ENCODE peak calls at places on chromosomes 7 and 10, in five cellular contexts. Q is dorsolateral prefrontal cortex, F is HepG2, V is GM23338, X is heart left ventricle. G is an unnamed sample.

GRCh38 chr7:100132697-100133137 is 6.0 kb downstream of the MBLAC1 start:
- DNase-seq in V (peak; percentile 89), F (peak; percentile 57), Q (peak; percentile 36), X (peak; percentile 51), G (peak; percentile 44)

GRCh38 chr7:5776894-5777645 is 4.4 kb downstream of the RNF216 start:
- DNase-seq in F (no peak), X (no peak), V (no peak), Q (no peak), G (no peak)

GRCh38 chr10:71075066-71075758 is 137.2 kb upstream of the UNC5B start:
- DNase-seq in Q (no peak), V (no peak), F (no peak), X (no peak), G (no peak)

GRCh38 chr10:31353574-31353973 is 34.6 kb downstream of the ZEB1 start:
- DNase-seq in X (no peak), V (peak; percentile 7), Q (no peak), F (peak; percentile 46), G (no peak)

GRCh38 chr10:3780766-3781457 is 4.1 kb downstream of the KLF6 start:
- DNase-seq in Q (no peak), X (no peak), F (no peak), V (no peak), G (no peak)

GRCh38 chr7:630111-630511 is 96.4 kb upstream of the DNAAF5 start:
- DNase-seq in Q (no peak), V (no peak), F (no peak), X (no peak), G (no peak)

GRCh38 chr7:157113607-157114006 is 25.1 kb upstream of the UBE3C start:
- DNase-seq in X (no peak), Q (no peak), F (no peak), V (no peak), G (no peak)

GRCh38 chr7:134574322-134574721 is 25.4 kb downstream of the AKR1B15 start:
- DNase-seq in F (no peak), Q (no peak), X (no peak), V (no peak), G (no peak)

GRCh38 chr10:111999205-111999914 is 184.2 kb downstream of the GPAM start:
- DNase-seq in F (no peak), X (no peak), V (peak; percentile 70), Q (no peak), G (no peak)

GRCh38 chr10:6080417-6080973 is 8.3 kb upstream of the RBM17 start:
- DNase-seq in F (no peak), Q (no peak), V (no peak), X (no peak), G (no peak)

GRCh38 chr7:21965318-21965717 is 19.6 kb upstream of the CDCA7L start:
- DNase-seq in Q (no peak), X (no peak), F (no peak), V (no peak), G (no peak)

GRCh38 chr10:31928531-31929259 is at the start of gene ARHGAP12:
- DNase-seq in F (peak; percentile 74), Q (peak; percentile 79), V (peak; percentile 92), X (peak; percentile 92), G (peak; percentile 86)

GRCh38 chr10:50407077-50407801 is 155.9 kb upstream of the ASAH2 start:
- DNase-seq in F (no peak), Q (no peak), V (peak; percentile 81), X (no peak), G (no peak)

GRCh38 chr7:157542669-157543021 is 205.8 kb downstream of the DNAJB6 start:
- DNase-seq in Q (no peak), X (no peak), F (no peak), V (no peak), G (no peak)

GRCh38 chr10:74825371-74826141 is 844 bp upstream of the KAT6B start:
- DNase-seq in V (peak; percentile 69), Q (peak; percentile 62), X (peak; percentile 58), F (no peak), G (peak; percentile 55)

GRCh38 chr7:158373761-158374545 is 213.7 kb downstream of the PTPRN2 start:
- DNase-seq in V (no peak), F (no peak), Q (no peak), X (no peak), G (no peak)

GRCh38 chr10:70672165-70672992 is at the start of gene ADAMTS14:
- DNase-seq in V (peak; percentile 78), X (peak; percentile 55), Q (peak; percentile 81), F (no peak), G (peak; percentile 38)

GRCh38 chr7:138289082-138289481 is 171.0 kb upstream of the TRIM24 start:
- DNase-seq in Q (no peak), V (no peak), F (no peak), X (no peak), G (no peak)

GRCh38 chr10:1155791-1156615 is 99.8 kb downstream of the WDR37 start:
- DNase-seq in X (no peak), V (no peak), F (no peak), Q (no peak), G (no peak)

GRCh38 chr10:50861370-50861769 is 24.1 kb downstream of the A1CF start:
- DNase-seq in Q (no peak), X (no peak), F (no peak), V (no peak), G (no peak)

GRCh38 chr10:17742918-17743317 is 9.1 kb upstream of the TMEM236 start:
- DNase-seq in V (peak; percentile 66), X (peak; percentile 29), F (peak; percentile 30), Q (peak; percentile 36), G (peak; percentile 55)

GRCh38 chr7:28298870-28299484 is 113.3 kb upstream of the CREB5 start:
- DNase-seq in V (peak; percentile 89), X (peak; percentile 24), Q (peak; percentile 47), F (peak; percentile 29), G (no peak)

GRCh38 chr7:117816727-117817126 is 56.5 kb downstream of the CTTNBP2 start:
- DNase-seq in Q (no peak), V (no peak), F (no peak), X (no peak), G (no peak)

GRCh38 chr7:85695041-85695990 is 508.5 kb upstream of the SEMA3D start:
- DNase-seq in X (no peak), V (no peak), Q (no peak), F (no peak), G (no peak)

GRCh38 chr7:150335101-150335773 is 6.2 kb downstream of the RARRES2 start:
- DNase-seq in V (peak; percentile 88), F (no peak), X (no peak), Q (no peak), G (no peak)

GRCh38 chr10:3407208-3407607 is 234.6 kb upstream of the PITRM1 start:
- DNase-seq in X (no peak), F (no peak), V (no peak), Q (no peak), G (no peak)

GRCh38 chr7:1843921-1844335 is 173.9 kb downstream of the ELFN1 start:
- DNase-seq in X (no peak), V (no peak), F (no peak), Q (no peak), G (no peak)

GRCh38 chr10:5987747-5988146 is 10.4 kb upstream of the IL15RA start:
- DNase-seq in X (no peak), Q (no peak), V (no peak), F (no peak), G (no peak)

GRCh38 chr7:81482600-81483186 is 287.2 kb downstream of the HGF start:
- DNase-seq in Q (no peak), F (peak; percentile 4), V (peak; percentile 37), X (no peak), G (no peak)

GRCh38 chr7:301291-302053 is 11.5 kb downstream of the FOXL3 start:
- DNase-seq in F (no peak), X (no peak), V (no peak), Q (no peak), G (no peak)

GRCh38 chr10:49094707-49095106 is 20.6 kb downstream of the VSTM4 start:
- DNase-seq in Q (no peak), F (no peak), X (peak; percentile 73), V (no peak), G (no peak)

GRCh38 chr7:116443646-116444045 is 55.9 kb upstream of the CAV2 start:
- DNase-seq in F (no peak), Q (no peak), X (no peak), V (no peak), G (no peak)
- TF ChIP-seq CTCF in F (no peak), Q (no peak), X (no peak), V (no peak), G (no peak)

DNA sequence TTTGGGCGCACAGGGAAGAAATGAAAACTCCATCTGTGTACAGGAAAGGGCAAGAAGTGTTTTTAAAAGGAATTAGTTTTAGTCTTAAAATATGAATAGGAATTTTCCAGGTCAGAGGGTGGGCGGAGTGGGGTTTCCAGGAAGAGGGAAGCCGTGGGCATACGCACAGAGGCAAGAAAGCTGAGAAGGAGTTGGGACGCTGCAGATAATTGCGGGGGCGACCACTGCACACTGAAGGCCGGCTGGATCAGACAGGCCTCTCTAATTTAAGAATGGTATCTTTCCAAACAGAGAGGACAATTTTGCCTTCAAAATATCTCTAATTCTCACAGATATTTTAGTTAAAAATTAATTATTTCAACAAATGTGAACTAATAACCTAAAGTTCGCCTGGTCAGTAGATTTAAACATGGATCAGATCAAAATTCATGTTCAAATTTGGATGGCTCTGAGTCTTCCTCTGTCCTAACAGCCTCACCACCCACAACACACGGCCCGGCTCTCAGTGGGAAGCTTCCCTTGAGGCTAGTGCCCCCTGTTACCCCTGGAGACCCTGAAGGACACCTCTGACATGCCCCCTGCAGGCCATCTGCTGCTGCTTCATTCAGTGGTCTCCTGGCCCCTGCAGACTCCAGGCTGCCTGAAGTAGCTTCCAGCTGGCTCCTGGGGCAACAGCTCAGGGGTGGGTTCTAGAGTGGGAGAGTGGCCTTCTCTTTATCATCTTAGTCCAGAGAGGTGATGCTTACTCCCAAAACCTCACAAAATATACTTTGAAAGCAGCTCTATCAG is 189.3 kb upstream of the INHBA start:
- DNase-seq in V (peak; percentile 61), F (no peak), X (no peak), Q (no peak), G (no peak)
- TF ChIP-seq CTCF in V (peak; percentile 65), F (peak; percentile 13), X (no peak), Q (no peak), G (no peak)

GRCh38 chr7:18154707-18155106 is 127.1 kb upstream of the PRPS1L1 start:
- DNase-seq in V (peak; percentile 20), Q (no peak), F (no peak), X (no peak), G (no peak)

GRCh38 chr7:18153183-18153748 is 125.6 kb upstream of the PRPS1L1 start:
- DNase-seq in Q (no peak), V (no peak), X (no peak), F (no peak), G (no peak)

GRCh38 chr7:18151419-18151818 is 123.8 kb upstream of the PRPS1L1 start:
- DNase-seq in V (no peak), X (no peak), F (no peak), Q (no peak), G (no peak)
- TF ChIP-seq CTCF in V (peak; percentile 14), X (no peak), F (no peak), Q (no peak), G (no peak)

GRCh38 chr10:100761191-100761590 is 15.8 kb downstream of the PAX2 start:
- DNase-seq in V (no peak), X (no peak), Q (no peak), F (no peak), G (no peak)

GRCh38 chr10:100767428-100767779 is 22.0 kb downstream of the PAX2 start:
- DNase-seq in V (no peak), F (no peak), Q (no peak), X (no peak), G (no peak)

GRCh38 chr10:100763043-100763747 is 17.8 kb downstream of the PAX2 start:
- DNase-seq in V (no peak), F (no peak), X (no peak), Q (no peak), G (no peak)

GRCh38 chr10:100769481-100769880 is 24.1 kb downstream of the PAX2 start:
- DNase-seq in V (no peak), Q (no peak), X (no peak), F (no peak), G (no peak)

GRCh38 chr10:100766693-100767427 is 21.5 kb downstream of the PAX2 start:
- DNase-seq in F (peak; percentile 13), V (peak; percentile 50), X (no peak), Q (no peak), G (no peak)
- TF ChIP-seq CTCF in F (peak; percentile 23), V (peak; percentile 37), X (no peak), Q (no peak), G (no peak)